ENCODE peak calls at places on chromosomes 16 and 17, in four cellular contexts. I, X, J and T are unnamed samples.
A peak's percentile ranks its signal among the peaks of the same experiment; 100 is the strongest.

GRCh38 chr17:72401883-72402726 is 281.3 kb downstream of the SOX9 start:
- DNase-seq in J (no peak), X (no peak), I (no peak), T (no peak)

GRCh38 chr16:952321-952720 is 18.5 kb downstream of the LMF1 start:
- DNase-seq in X (no peak), J (no peak), I (no peak), T (no peak)

GRCh38 chr16:84178146-84178765 is 8.6 kb downstream of the TAF1C start:
- DNase-seq in I (no peak), J (no peak), X (no peak), T (no peak)

GRCh38 chr16:56094231-56094630 is 97.1 kb upstream of the GNAO1 start:
- DNase-seq in J (no peak), I (no peak), X (no peak), T (no peak)

GRCh38 chr17:63445571-63446217 is 412 bp downstream of the CYB561 start:
- DNase-seq in X (peak; percentile 28), I (no peak), J (peak; percentile 66), T (no peak)

GRCh38 chr17:37292429-37293139 is 83.2 kb upstream of the C17orf78 start:
- DNase-seq in I (no peak), X (no peak), J (no peak), T (no peak)

GRCh38 chr16:49923411-49923810 is 67.5 kb upstream of the ZNF423 start:
- DNase-seq in X (no peak), J (no peak), I (no peak), T (no peak)

GRCh38 chr16:2785101-2785991 is 2.0 kb downstream of the PRSS33 start:
- DNase-seq in J (no peak), I (no peak), X (no peak), T (no peak)

GRCh38 chr16:24789881-24790280 is 55.9 kb upstream of the SLC5A11 start:
- DNase-seq in J (no peak), X (peak; percentile 55), I (no peak), T (no peak)

GRCh38 chr16:4790261-4790660 is 2.1 kb upstream of the SEPTIN12 start:
- DNase-seq in X (no peak), I (no peak), J (no peak), T (peak; percentile 43)

GRCh38 chr17:2709173-2709661 is 2.3 kb downstream of the CLUH start:
- DNase-seq in X (no peak), J (no peak), I (no peak), T (peak; percentile 55)

GRCh38 chr17:17227608-17228520 is 9.1 kb downstream of the FLCN start:
- DNase-seq in J (no peak), I (no peak), X (no peak), T (no peak)

GRCh38 chr17:39591958-39592954 is 15.5 kb downstream of the NEUROD2 start:
- DNase-seq in X (no peak), I (peak; percentile 82), J (peak; percentile 52), T (peak; percentile 84)

GRCh38 chr16:56201030-56201429 is 9.7 kb downstream of the GNAO1 start:
- DNase-seq in X (no peak), J (no peak), I (no peak), T (no peak)

GRCh38 chr17:3804503-3804931 is 3.5 kb upstream of the ITGAE start:
- DNase-seq in X (no peak), J (no peak), I (no peak), T (no peak)

GRCh38 chr17:58153046-58153445 is 4.9 kb downstream of the OR4D1 start:
- DNase-seq in X (no peak), J (no peak), I (no peak), T (no peak)

GRCh38 chr17:57226793-57227192 is 29.5 kb upstream of the MSI2 start:
- DNase-seq in I (no peak), X (no peak), J (no peak), T (no peak)

GRCh38 chr16:30985401-30986128 is 558 bp downstream of the HSD3B7 start:
- DNase-seq in I (no peak), J (peak; percentile 13), X (no peak), T (peak; percentile 56)

GRCh38 chr16:2015117-2015946 is 4.3 kb upstream of the NPW start:
- DNase-seq in X (peak; percentile 55), I (no peak), J (peak; percentile 60), T (peak; percentile 74)

GRCh38 chr16:1073566-1074378 is 1.2 kb downstream of the SSTR5 start:
- DNase-seq in X (no peak), J (no peak), I (no peak), T (no peak)

GRCh38 chr17:62704381-62704971 is 77.0 kb downstream of the MRC2 start:
- DNase-seq in I (no peak), J (peak; percentile 34), X (peak; percentile 52), T (no peak)

GRCh38 chr17:81701288-81702071 is 1.7 kb upstream of the MRPL12 start:
- DNase-seq in X (no peak), J (peak; percentile 29), I (no peak), T (no peak)

GRCh38 chr17:56009795-56010715 is 143.2 kb upstream of the ANKFN1 start:
- DNase-seq in X (no peak), I (peak; percentile 43), J (no peak), T (no peak)

GRCh38 chr16:68065716-68066305 is 19.4 kb upstream of the NFATC3 start:
- DNase-seq in X (no peak), J (peak; percentile 58), I (no peak), T (no peak)

GRCh38 chr16:81792828-81793227 is 13.7 kb downstream of the PLCG2 start:
- DNase-seq in I (no peak), X (no peak), J (no peak), T (no peak)
- H3K4me1 ChIP-seq in I (no peaks in the 10 kb centered on the region), X (peaks cover 9% of the 10 kb centered on the region), J (no peaks in the 10 kb centered on the region), T (no peaks in the 10 kb centered on the region)

GRCh38 chr17:80029235-80029974 is 6.3 kb downstream of the TBC1D16 start:
- DNase-seq in I (no peak), J (peak; percentile 83), X (no peak), T (no peak)
- H3K4me1 ChIP-seq in I (peaks cover 19% of the 10 kb centered on the region), J (peaks cover 27% of the 10 kb centered on the region), X (no peaks in the 10 kb centered on the region), T (no peaks in the 10 kb centered on the region)

DNA sequence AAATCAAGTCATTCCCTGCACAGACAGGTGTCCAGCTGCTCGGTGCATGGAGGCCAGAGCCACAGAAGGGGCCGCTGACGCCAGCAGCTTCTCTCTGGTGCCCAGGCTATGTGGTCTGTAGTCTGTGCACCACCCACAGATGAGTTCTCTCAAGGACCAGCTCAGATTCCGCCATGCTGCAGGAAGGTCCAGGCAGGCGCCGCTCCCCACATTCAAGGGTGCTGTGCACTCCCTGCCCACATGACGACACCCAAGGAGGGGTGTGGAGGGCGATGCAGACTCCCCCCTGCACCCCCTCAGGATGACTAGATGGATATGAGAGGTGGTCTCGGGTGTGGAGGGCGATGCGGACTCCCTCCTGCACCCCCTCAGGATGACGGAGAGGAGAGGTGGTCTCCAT is 119.0 kb downstream of the ANKRD11 start:
- DNase-seq in I (no peak), X (no peak), J (no peak), T (no peak)
- H3K4me1 ChIP-seq in I (no peaks in the 10 kb centered on the region), X (peaks cover 12% of the 10 kb centered on the region), J (peaks cover 62% of the 10 kb centered on the region), T (peaks cover 24% of the 10 kb centered on the region)

GRCh38 chr17:49571764-49572163 is 3.9 kb upstream of the NXPH3 start:
- DNase-seq in I (no peak), J (no peak), X (no peak), T (no peak)

GRCh38 chr17:49572806-49573420 is 2.8 kb upstream of the NXPH3 start:
- DNase-seq in X (no peak), I (no peak), J (no peak), T (no peak)

GRCh38 chr17:49571283-49571682 is 4.4 kb upstream of the NXPH3 start:
- DNase-seq in X (no peak), I (no peak), J (no peak), T (no peak)

GRCh38 chr17:49572226-49572625 is 3.4 kb upstream of the NXPH3 start:
- DNase-seq in J (no peak), X (no peak), I (no peak), T (no peak)

GRCh38 chr17:49570540-49571242 is 5.0 kb upstream of the NXPH3 start:
- DNase-seq in X (no peak), J (no peak), I (no peak), T (no peak)
- H3K4me1 ChIP-seq in X (no peaks in the 10 kb centered on the region), J (peaks cover 19% of the 10 kb centered on the region), I (no peaks in the 10 kb centered on the region), T (peaks cover 12% of the 10 kb centered on the region)